ENCODE peak calls at places on chromosomes 1 and 21, in eight cellular contexts. X is brain microvascular endothelial cell, N is DND-41, I is AG10803, E is BJ, R is left ventricle myocardium inferior, L is fibroblast of lung, Q is neural progenitor cell. Z is an unnamed sample.

GRCh38 chr1:41486892-41487728 is 2.6 kb upstream of the EDN2 start:
- DNase-seq in X (no peak), N (no peak), I (no peak), E (no peak), R (no peak), L (peak), Q (peak), Z (no peak)

GRCh38 chr1:40438391-40439015 is 11.8 kb upstream of the ZFP69B start:
- DNase-seq in X (peak), N (no peak), I (peak), E (no peak), R (no peak), L (peak), Q (peak), Z (no peak)

GRCh38 chr21:45997495-45998275 is 16.1 kb downstream of the COL6A1 start:
- DNase-seq in X (no peak), N (no peak), I (no peak), E (no peak), R (peak), L (no peak), Q (no peak), Z (no peak)

GRCh38 chr1:15090373-15090772 is 63.2 kb upstream of the TMEM51 start:
- DNase-seq in X (no peak), N (no peak), I (no peak), E (no peak), R (no peak), L (no peak), Q (peak), Z (no peak)

GRCh38 chr1:193462629-193463320 is 276.4 kb upstream of the B3GALT2 start:
- DNase-seq in X (peak), N (no peak), I (no peak), E (no peak), R (no peak), L (peak), Q (peak), Z (no peak)

GRCh38 chr1:15884477-15884876 is 37.0 kb downstream of the SPEN start:
- DNase-seq in X (no peak), N (no peak), I (no peak), E (no peak), R (no peak), L (no peak), Q (no peak), Z (no peak)

GRCh38 chr1:7783178-7783711 is 846 bp upstream of the PER3 start:
- DNase-seq in X (peak), N (no peak), I (peak), E (no peak), R (peak), L (peak), Q (no peak), Z (no peak)

GRCh38 chr1:184362876-184363275 is 24.0 kb upstream of the C1orf21 start:
- DNase-seq in X (peak), N (no peak), I (peak), E (peak), R (no peak), L (no peak), Q (no peak), Z (no peak)

GRCh38 chr1:3902111-3902511 is 2.0 kb upstream of the C1orf174 start:
- DNase-seq in X (no peak), N (peak), I (no peak), E (no peak), R (no peak), L (no peak), Q (no peak), Z (no peak)

GRCh38 chr1:236751385-236751784 is 43.7 kb upstream of the MTR start:
- DNase-seq in X (no peak), N (no peak), I (no peak), E (no peak), R (no peak), L (no peak), Q (no peak), Z (no peak)

GRCh38 chr21:45295576-45296365 is 8.1 kb upstream of the POFUT2 start:
- DNase-seq in X (peak), N (no peak), I (peak), E (peak), R (peak), L (peak), Q (no peak), Z (no peak)

GRCh38 chr1:43608789-43609188 is 41.2 kb upstream of the KDM4A start:
- DNase-seq in X (no peak), N (no peak), I (no peak), E (no peak), R (no peak), L (no peak), Q (no peak), Z (no peak)

GRCh38 chr1:209983953-209984352 is 45.9 kb downstream of the SYT14 start:
- DNase-seq in X (no peak), N (no peak), I (no peak), E (no peak), R (no peak), L (no peak), Q (no peak), Z (no peak)

GRCh38 chr1:100277866-100278265 is 11.8 kb downstream of the RTCA start:
- DNase-seq in X (no peak), N (no peak), I (no peak), E (no peak), R (no peak), L (no peak), Q (no peak), Z (no peak)

GRCh38 chr21:28781602-28782274 is 210.9 kb downstream of the LTN1 start:
- DNase-seq in X (peak), N (peak), I (peak), E (no peak), R (no peak), L (no peak), Q (peak), Z (no peak)

GRCh38 chr1:74388855-74389254 is 123.6 kb downstream of the LRRC53 start:
- DNase-seq in X (no peak), N (no peak), I (no peak), E (no peak), R (no peak), L (no peak), Q (no peak), Z (no peak)

GRCh38 chr1:15311886-15312285 is 64.9 kb downstream of the FHAD1 start:
- DNase-seq in X (peak), N (no peak), I (no peak), E (no peak), R (no peak), L (peak), Q (no peak), Z (no peak)

GRCh38 chr1:227437495-227438008 is 119.3 kb upstream of the CDC42BPA start:
- DNase-seq in X (peak), N (no peak), I (peak), E (no peak), R (no peak), L (peak), Q (peak), Z (no peak)

GRCh38 chr1:94608142-94608851 is 66.7 kb upstream of the F3 start:
- DNase-seq in X (no peak), N (no peak), I (no peak), E (no peak), R (no peak), L (no peak), Q (no peak), Z (no peak)

GRCh38 chr1:246199086-246199485 is 308.0 kb downstream of the SMYD3 start:
- DNase-seq in X (no peak), N (no peak), I (no peak), E (no peak), R (no peak), L (no peak), Q (no peak), Z (no peak)

GRCh38 chr1:242055921-242056320 is 57.0 kb upstream of the MAP1LC3C start:
- DNase-seq in X (no peak), N (no peak), I (no peak), E (no peak), R (no peak), L (no peak), Q (no peak), Z (no peak)

GRCh38 chr21:32457360-32457840 is 44.9 kb downstream of the EVA1C start:
- DNase-seq in X (no peak), N (no peak), I (peak), E (no peak), R (peak), L (no peak), Q (no peak), Z (no peak)

GRCh38 chr1:107939256-107939655 is 25.7 kb downstream of the VAV3 start:
- DNase-seq in X (no peak), N (no peak), I (no peak), E (no peak), R (no peak), L (no peak), Q (no peak), Z (no peak)

GRCh38 chr1:203136409-203137042 is 9.0 kb downstream of the ADORA1 start:
- DNase-seq in X (no peak), N (no peak), I (no peak), E (no peak), R (no peak), L (no peak), Q (no peak), Z (no peak)
- TF ChIP-seq CTCF in X (peak), N (peak), I (no peak), E (no peak), R (no peak), L (no peak), Q (peak), Z (no peak)

DNA sequence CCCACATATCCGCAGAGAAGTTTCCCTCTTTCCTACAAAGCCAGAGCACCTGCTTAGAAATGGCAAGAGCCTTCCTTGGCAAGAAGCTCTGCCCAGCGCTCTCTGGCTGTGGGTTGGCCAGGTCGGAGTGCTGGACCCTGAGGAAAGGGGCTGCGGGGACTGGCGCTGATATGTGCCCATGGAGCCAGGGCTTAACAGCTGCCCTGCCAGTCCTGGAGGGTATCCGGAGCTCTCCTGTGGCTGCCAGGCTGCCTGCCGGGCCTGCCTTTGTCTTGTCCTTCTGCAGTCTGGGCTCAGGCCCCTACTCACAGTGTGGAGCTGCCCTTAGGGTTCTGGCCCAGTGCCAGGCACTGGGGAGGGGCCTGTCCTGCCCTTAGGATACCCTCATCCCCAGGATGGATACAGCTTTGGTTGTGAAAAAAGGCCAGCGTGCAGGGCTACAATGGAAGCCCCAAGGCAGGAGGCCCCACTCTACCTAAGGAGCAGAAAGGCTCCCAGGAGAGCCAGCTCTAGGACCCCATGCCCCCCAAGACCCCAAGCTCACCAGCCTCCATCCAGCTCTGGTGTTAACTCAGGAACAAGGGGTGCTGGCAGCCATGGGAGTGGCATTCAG is 43.4 kb downstream of the KIAA1614 start:
- DNase-seq in X (no peak), N (no peak), I (no peak), E (no peak), R (no peak), L (no peak), Q (no peak), Z (no peak)
- H3K4me3 ChIP-seq in X (no peak), N (no peak), I (no peak), E (no peak), R (no peak), L (no peak), Q (no peak), Z (no peak)

GRCh38 chr1:53266038-53266437 is 27.7 kb upstream of the MAGOH start:
- DNase-seq in X (no peak), N (no peak), I (no peak), E (no peak), R (no peak), L (no peak), Q (peak), Z (no peak)
- TF ChIP-seq CTCF in X (peak), N (peak), I (peak), E (peak), R (peak), L (no peak), Q (peak), Z (no peak)

GRCh38 chr21:26583737-26584136 is 10.7 kb upstream of the CYYR1 start:
- DNase-seq in X (no peak), N (no peak), I (peak), E (no peak), R (no peak), L (no peak), Q (no peak), Z (no peak)

GRCh38 chr21:26581818-26582217 is 8.7 kb upstream of the CYYR1 start:
- DNase-seq in X (no peak), N (no peak), I (no peak), E (no peak), R (no peak), L (no peak), Q (no peak), Z (no peak)

GRCh38 chr21:26591543-26591942 is 18.5 kb upstream of the CYYR1 start:
- DNase-seq in X (no peak), N (no peak), I (no peak), E (no peak), R (no peak), L (no peak), Q (no peak), Z (no peak)

DNA sequence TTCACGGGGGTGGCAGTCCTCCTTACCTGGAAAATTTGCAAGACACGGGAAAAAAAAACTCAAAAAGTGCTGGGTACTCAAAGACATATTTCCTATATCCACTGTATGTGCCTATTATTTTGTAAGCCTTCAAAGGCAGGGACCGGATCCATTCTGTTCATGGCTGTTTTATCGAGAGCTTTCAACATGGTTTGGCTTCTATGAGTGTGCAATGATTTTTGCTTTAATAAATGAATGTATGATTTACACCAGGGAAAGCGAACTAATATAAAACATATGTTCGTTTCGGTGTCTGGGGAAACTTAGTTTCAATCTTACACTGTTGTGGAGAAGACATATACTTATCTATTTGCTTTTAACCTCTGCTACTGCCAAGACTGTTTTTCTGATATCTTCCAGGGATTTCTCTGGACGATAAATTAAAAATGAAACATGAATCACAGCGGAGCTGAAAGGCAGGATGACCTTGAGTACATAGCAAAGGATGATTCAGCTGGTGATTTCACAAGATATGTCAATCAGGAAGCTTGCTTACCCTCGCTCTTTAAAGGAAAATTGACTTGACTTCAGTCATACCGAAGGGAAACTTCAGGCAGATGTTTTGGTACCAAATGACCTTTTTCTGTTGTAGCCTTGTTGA is 14.7 kb upstream of the CYYR1 start:
- DNase-seq in X (peak), N (no peak), I (peak), E (no peak), R (no peak), L (peak), Q (no peak), Z (no peak)
- H3K4me3 ChIP-seq in X (no peak), N (no peak), I (peak), E (no peak), R (peak), L (no peak), Q (no peak), Z (no peak)

GRCh38 chr1:57082711-57083439 is 117.1 kb upstream of the C8B start:
- DNase-seq in X (no peak), N (no peak), I (no peak), E (no peak), R (peak), L (no peak), Q (no peak), Z (no peak)

DNA sequence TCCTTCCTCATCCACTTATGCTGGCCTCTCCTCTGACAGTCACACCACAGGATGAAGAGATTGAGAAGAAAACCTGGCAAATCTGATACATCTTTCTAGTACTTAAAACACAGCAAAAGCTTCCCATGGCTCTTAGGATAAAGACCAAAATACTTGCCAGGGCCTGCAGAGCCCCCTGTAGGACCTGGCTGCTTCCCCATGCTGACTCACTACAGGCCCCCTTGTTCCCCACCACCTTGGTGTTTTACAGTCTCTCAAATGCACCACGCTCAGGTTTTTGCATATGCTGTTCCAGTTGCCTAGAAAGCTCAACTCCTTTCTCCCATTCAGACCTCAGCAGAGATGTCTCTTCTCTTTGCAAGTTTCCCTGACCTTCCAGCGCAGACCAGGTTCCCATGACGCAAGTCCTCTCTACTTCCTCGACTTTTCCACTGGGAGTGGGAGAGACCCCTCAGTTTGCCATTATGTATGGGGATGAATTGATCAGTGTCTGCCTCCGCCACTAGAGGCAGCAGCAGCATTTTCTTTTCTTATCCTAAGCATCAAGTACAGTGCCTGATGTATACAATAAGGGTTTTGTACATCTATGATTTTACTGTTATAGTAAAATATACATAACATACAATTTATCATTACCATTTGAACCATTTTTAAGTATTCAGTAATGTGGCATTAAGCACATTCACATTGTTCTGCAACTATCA is 113.8 kb upstream of the C8B start:
- DNase-seq in X (no peak), N (no peak), I (no peak), E (no peak), R (no peak), L (no peak), Q (no peak), Z (no peak)
- TF ChIP-seq CTCF in X (peak), N (peak), I (no peak), E (peak), R (peak), L (peak), Q (peak), Z (no peak)

DNA sequence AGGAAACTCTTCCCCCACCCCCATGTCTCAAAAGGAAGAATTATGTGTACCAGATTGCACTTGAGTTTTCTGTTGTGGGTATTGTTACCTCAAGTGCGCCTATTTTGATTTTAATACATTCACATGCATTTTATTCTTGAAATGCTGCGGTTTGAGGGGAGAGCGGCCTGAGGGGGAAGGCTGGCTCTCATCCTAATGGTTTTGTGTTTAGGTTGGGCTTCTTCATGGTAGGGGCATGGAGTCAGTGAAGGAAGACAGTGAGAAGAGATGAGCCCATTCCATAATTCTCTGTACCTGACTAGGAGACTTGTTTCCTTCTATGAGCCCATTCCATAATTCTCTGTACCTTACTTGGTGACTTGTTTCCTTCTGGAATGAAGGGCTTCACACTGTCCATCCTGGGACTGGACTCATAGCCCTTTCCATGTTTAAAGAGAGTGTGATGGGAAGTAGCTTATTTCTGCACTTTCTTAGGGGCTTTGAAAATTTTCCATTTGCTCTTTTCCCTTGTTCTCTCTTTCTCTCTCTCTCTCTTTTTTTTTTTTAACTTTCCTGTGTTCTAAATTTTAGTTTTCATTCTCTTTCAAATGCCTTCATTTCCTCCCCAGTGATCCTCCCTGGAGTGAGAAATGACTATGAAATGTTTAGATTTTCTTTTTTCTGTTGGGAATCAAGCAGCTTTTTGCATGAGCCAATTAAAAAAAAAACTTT is 1.9 kb downstream of the AK4 start:
- DNase-seq in X (no peak), N (no peak), I (no peak), E (no peak), R (no peak), L (no peak), Q (no peak), Z (no peak)
- H3K4me3 ChIP-seq in X (no peak), N (no peak), I (no peak), E (no peak), R (peak), L (no peak), Q (peak), Z (peak)

Z was measured in thoracic aorta.